ENCODE peak calls at places on chromosomes 4 and X, in eight cellular contexts. One of them, this sample, is unnamed.

GRCh38 chrX:153557618-153558017 is 40.2 kb downstream of the ATP2B3 start:
- DNase-seq in GM20000: no peak
- DNase-seq in neural crest cell: no peak
- DNase-seq in sigmoid colon: no peak
- DNase-seq in CD8-positive, alpha-beta T cell: no peak
- DNase-seq in WTC11: no peak
- DNase-seq in lower leg skin: no peak
- DNase-seq in endothelial cell of umbilical vein: no peak
- DNase-seq in this sample: no peak

GRCh38 chr4:173046818-173047217 is 121.8 kb upstream of the GALNT7 start:
- DNase-seq in GM20000: no peak
- DNase-seq in neural crest cell: no peak
- DNase-seq in sigmoid colon: no peak
- DNase-seq in CD8-positive, alpha-beta T cell: no peak
- DNase-seq in WTC11: no peak
- DNase-seq in lower leg skin: no peak
- DNase-seq in endothelial cell of umbilical vein: no peak
- DNase-seq in this sample: no peak

GRCh38 chrX:110123331-110123782 is 120.4 kb downstream of the TMEM164 start:
- DNase-seq in GM20000: no peak
- DNase-seq in neural crest cell: no peak
- DNase-seq in sigmoid colon: no peak
- DNase-seq in CD8-positive, alpha-beta T cell: no peak
- DNase-seq in WTC11: no peak
- DNase-seq in lower leg skin: no peak
- DNase-seq in endothelial cell of umbilical vein: no peak
- DNase-seq in this sample: no peak

GRCh38 chr4:88008133-88008621 is 742 bp downstream of the PKD2 start:
- DNase-seq in GM20000: peak; percentile 72
- DNase-seq in neural crest cell: peak; percentile 30
- DNase-seq in sigmoid colon: peak; percentile 75
- DNase-seq in CD8-positive, alpha-beta T cell: no peak
- DNase-seq in WTC11: peak; percentile 67
- DNase-seq in lower leg skin: no peak
- DNase-seq in endothelial cell of umbilical vein: peak; percentile 56
- DNase-seq in this sample: no peak

GRCh38 chr4:158255727-158256324 is 45.5 kb downstream of the TMEM144 start:
- DNase-seq in GM20000: peak; percentile 26
- DNase-seq in neural crest cell: no peak
- DNase-seq in sigmoid colon: no peak
- DNase-seq in CD8-positive, alpha-beta T cell: no peak
- DNase-seq in WTC11: no peak
- DNase-seq in lower leg skin: no peak
- DNase-seq in endothelial cell of umbilical vein: peak; percentile 60
- DNase-seq in this sample: no peak

GRCh38 chrX:68710870-68711576 is 63.6 kb downstream of the STARD8 start:
- DNase-seq in GM20000: peak; percentile 56
- DNase-seq in neural crest cell: peak; percentile 12
- DNase-seq in sigmoid colon: peak; percentile 77
- DNase-seq in CD8-positive, alpha-beta T cell: no peak
- DNase-seq in WTC11: peak; percentile 65
- DNase-seq in lower leg skin: no peak
- DNase-seq in endothelial cell of umbilical vein: peak; percentile 32
- DNase-seq in this sample: no peak

GRCh38 chr4:57425610-57426009 is 315.4 kb upstream of the IGFBP7 start:
- DNase-seq in GM20000: no peak
- DNase-seq in neural crest cell: no peak
- DNase-seq in sigmoid colon: no peak
- DNase-seq in CD8-positive, alpha-beta T cell: no peak
- DNase-seq in WTC11: no peak
- DNase-seq in lower leg skin: no peak
- DNase-seq in endothelial cell of umbilical vein: no peak
- DNase-seq in this sample: no peak

GRCh38 chr4:15063341-15063740 is 61.1 kb downstream of the CPEB2 start:
- DNase-seq in GM20000: no peak
- DNase-seq in neural crest cell: no peak
- DNase-seq in sigmoid colon: no peak
- DNase-seq in CD8-positive, alpha-beta T cell: no peak
- DNase-seq in WTC11: no peak
- DNase-seq in lower leg skin: no peak
- DNase-seq in endothelial cell of umbilical vein: no peak
- DNase-seq in this sample: no peak

GRCh38 chr4:112515278-112516075 is 503 bp downstream of the NEUROG2 start:
- DNase-seq in GM20000: peak; percentile 82
- DNase-seq in neural crest cell: peak; percentile 31
- DNase-seq in sigmoid colon: no peak
- DNase-seq in CD8-positive, alpha-beta T cell: peak; percentile 22
- DNase-seq in WTC11: peak; percentile 57
- DNase-seq in lower leg skin: no peak
- DNase-seq in endothelial cell of umbilical vein: peak; percentile 40
- DNase-seq in this sample: no peak

GRCh38 chr4:4864443-4864939 is 5.0 kb downstream of the MSX1 start:
- DNase-seq in GM20000: peak; percentile 27
- DNase-seq in neural crest cell: no peak
- DNase-seq in sigmoid colon: no peak
- DNase-seq in CD8-positive, alpha-beta T cell: no peak
- DNase-seq in WTC11: no peak
- DNase-seq in lower leg skin: no peak
- DNase-seq in endothelial cell of umbilical vein: no peak
- DNase-seq in this sample: no peak

GRCh38 chr4:152479428-152480026 is 56.4 kb downstream of the FBXW7 start:
- DNase-seq in GM20000: no peak
- DNase-seq in neural crest cell: no peak
- DNase-seq in sigmoid colon: no peak
- DNase-seq in CD8-positive, alpha-beta T cell: no peak
- DNase-seq in WTC11: no peak
- DNase-seq in lower leg skin: no peak
- DNase-seq in endothelial cell of umbilical vein: peak; percentile 37
- DNase-seq in this sample: no peak

GRCh38 chr4:56628592-56628991 is 52.5 kb downstream of the HOPX start:
- DNase-seq in GM20000: no peak
- DNase-seq in neural crest cell: no peak
- DNase-seq in sigmoid colon: no peak
- DNase-seq in CD8-positive, alpha-beta T cell: no peak
- DNase-seq in WTC11: no peak
- DNase-seq in lower leg skin: no peak
- DNase-seq in endothelial cell of umbilical vein: no peak
- DNase-seq in this sample: no peak

GRCh38 chr4:26418107-26418506 is 72.2 kb downstream of the CCKAR start:
- DNase-seq in GM20000: no peak
- DNase-seq in neural crest cell: no peak
- DNase-seq in sigmoid colon: no peak
- DNase-seq in CD8-positive, alpha-beta T cell: no peak
- DNase-seq in WTC11: no peak
- DNase-seq in lower leg skin: no peak
- DNase-seq in endothelial cell of umbilical vein: no peak
- DNase-seq in this sample: no peak

GRCh38 chrX:134236690-134237362 is at the start of gene CCDC160:
- DNase-seq in GM20000: peak; percentile 22
- DNase-seq in neural crest cell: peak; percentile 73
- DNase-seq in sigmoid colon: peak; percentile 64
- DNase-seq in CD8-positive, alpha-beta T cell: no peak
- DNase-seq in WTC11: peak; percentile 79
- DNase-seq in lower leg skin: no peak
- DNase-seq in endothelial cell of umbilical vein: peak; percentile 29
- DNase-seq in this sample: no peak

GRCh38 chrX:78514852-78515251 is 144.3 kb downstream of the RTL3 start:
- DNase-seq in GM20000: peak; percentile 2
- DNase-seq in neural crest cell: no peak
- DNase-seq in sigmoid colon: no peak
- DNase-seq in CD8-positive, alpha-beta T cell: no peak
- DNase-seq in WTC11: peak; percentile 67
- DNase-seq in lower leg skin: no peak
- DNase-seq in endothelial cell of umbilical vein: no peak
- DNase-seq in this sample: no peak

GRCh38 chr4:94827481-94828110 is 69.8 kb downstream of the BMPR1B start:
- DNase-seq in GM20000: no peak
- DNase-seq in neural crest cell: no peak
- DNase-seq in sigmoid colon: no peak
- DNase-seq in CD8-positive, alpha-beta T cell: no peak
- DNase-seq in WTC11: no peak
- DNase-seq in lower leg skin: no peak
- DNase-seq in endothelial cell of umbilical vein: peak; percentile 90
- DNase-seq in this sample: no peak

GRCh38 chrX:54415534-54416350 is 24.5 kb upstream of the TSR2 start:
- DNase-seq in GM20000: no peak
- DNase-seq in neural crest cell: peak; percentile 21
- DNase-seq in sigmoid colon: no peak
- DNase-seq in CD8-positive, alpha-beta T cell: no peak
- DNase-seq in WTC11: peak; percentile 31
- DNase-seq in lower leg skin: no peak
- DNase-seq in endothelial cell of umbilical vein: no peak
- DNase-seq in this sample: no peak

GRCh38 chr4:53702334-53703266 is 111.3 kb upstream of the LNX1 start:
- DNase-seq in GM20000: peak; percentile 36
- DNase-seq in neural crest cell: peak; percentile 57
- DNase-seq in sigmoid colon: peak; percentile 89
- DNase-seq in CD8-positive, alpha-beta T cell: no peak
- DNase-seq in WTC11: peak; percentile 20
- DNase-seq in lower leg skin: peak; percentile 79
- DNase-seq in endothelial cell of umbilical vein: peak; percentile 71
- DNase-seq in this sample: no peak

GRCh38 chr4:8191136-8191747 is 7.8 kb upstream of the SH3TC1 start:
- DNase-seq in GM20000: no peak
- DNase-seq in neural crest cell: no peak
- DNase-seq in sigmoid colon: peak; percentile 86
- DNase-seq in CD8-positive, alpha-beta T cell: no peak
- DNase-seq in WTC11: no peak
- DNase-seq in lower leg skin: peak; percentile 70
- DNase-seq in endothelial cell of umbilical vein: peak; percentile 99
- DNase-seq in this sample: no peak

GRCh38 chrX:131792789-131793462 is 230.2 kb upstream of the STK26 start:
- DNase-seq in GM20000: no peak
- DNase-seq in neural crest cell: no peak
- DNase-seq in sigmoid colon: peak; percentile 95
- DNase-seq in CD8-positive, alpha-beta T cell: peak; percentile 91
- DNase-seq in WTC11: no peak
- DNase-seq in lower leg skin: no peak
- DNase-seq in endothelial cell of umbilical vein: no peak
- DNase-seq in this sample: no peak
- TF ChIP-seq CTCF in GM20000: no peak
- TF ChIP-seq CTCF in neural crest cell: no peak
- TF ChIP-seq CTCF in sigmoid colon: no peak
- TF ChIP-seq CTCF in CD8-positive, alpha-beta T cell: no peak
- TF ChIP-seq CTCF in WTC11: no peak
- TF ChIP-seq CTCF in lower leg skin: no peak
- TF ChIP-seq CTCF in endothelial cell of umbilical vein: no peak
- TF ChIP-seq CTCF in this sample: no peak

DNA sequence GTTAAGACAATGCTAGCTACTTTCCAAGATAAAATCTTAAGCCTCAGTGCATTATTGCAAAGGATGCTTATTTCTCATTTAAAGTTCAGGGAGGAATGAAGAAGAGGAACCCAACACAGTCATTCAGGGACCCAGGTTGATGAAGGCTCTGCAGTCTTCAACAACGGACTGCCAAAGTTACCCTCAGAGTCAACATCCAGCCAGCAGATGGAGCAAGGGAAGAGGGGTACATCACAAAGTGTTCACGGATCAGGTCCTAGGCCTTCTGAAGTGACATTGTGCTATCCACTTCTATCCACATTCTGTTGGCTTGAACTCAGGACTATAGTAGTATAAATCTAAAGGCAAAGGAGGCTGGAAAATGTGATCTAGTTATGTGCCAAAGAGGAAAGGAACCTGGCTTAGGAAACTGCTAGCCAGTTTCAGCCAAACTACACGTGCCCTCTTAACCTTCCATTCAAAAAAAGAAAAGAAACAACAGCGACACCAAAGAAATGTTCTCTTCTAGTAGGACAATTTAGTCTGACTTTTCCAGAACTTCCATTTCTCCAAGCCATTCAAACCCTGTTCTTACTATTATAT is 28.8 kb downstream of the NKX6-1 start:
- DNase-seq in GM20000: no peak
- DNase-seq in neural crest cell: no peak
- DNase-seq in sigmoid colon: no peak
- DNase-seq in CD8-positive, alpha-beta T cell: no peak
- DNase-seq in WTC11: peak; percentile 49
- DNase-seq in lower leg skin: no peak
- DNase-seq in endothelial cell of umbilical vein: no peak
- DNase-seq in this sample: no peak
- TF ChIP-seq CTCF in GM20000: no peak
- TF ChIP-seq CTCF in neural crest cell: no peak
- TF ChIP-seq CTCF in sigmoid colon: no peak
- TF ChIP-seq CTCF in CD8-positive, alpha-beta T cell: no peak
- TF ChIP-seq CTCF in WTC11: no peak
- TF ChIP-seq CTCF in lower leg skin: no peak
- TF ChIP-seq CTCF in endothelial cell of umbilical vein: no peak
- TF ChIP-seq CTCF in this sample: no peak

DNA sequence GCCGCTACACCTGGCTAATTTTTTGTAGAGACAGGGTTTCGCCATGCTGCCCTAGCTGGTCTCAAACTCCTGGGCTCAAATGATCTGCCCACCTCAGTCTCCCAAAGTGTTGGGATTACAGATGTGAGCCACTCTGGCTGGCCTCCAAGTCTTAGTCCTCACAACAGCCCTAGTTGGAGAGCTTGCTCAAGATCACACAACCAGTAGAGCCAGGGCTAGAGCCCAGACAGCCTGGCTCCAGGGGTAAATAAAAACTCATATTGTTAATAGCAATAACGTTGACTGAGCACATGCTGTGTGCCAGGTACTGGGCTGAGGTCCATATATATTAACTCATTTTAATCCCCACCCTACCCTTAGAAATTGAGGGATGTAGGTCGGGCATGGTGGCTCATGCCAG is 7.3 kb upstream of the JAKMIP1 start:
- DNase-seq in GM20000: no peak
- DNase-seq in neural crest cell: no peak
- DNase-seq in sigmoid colon: peak; percentile 37
- DNase-seq in CD8-positive, alpha-beta T cell: no peak
- DNase-seq in WTC11: no peak
- DNase-seq in lower leg skin: no peak
- DNase-seq in endothelial cell of umbilical vein: no peak
- DNase-seq in this sample: no peak
- TF ChIP-seq CTCF in GM20000: no peak
- TF ChIP-seq CTCF in neural crest cell: no peak
- TF ChIP-seq CTCF in sigmoid colon: no peak
- TF ChIP-seq CTCF in CD8-positive, alpha-beta T cell: no peak
- TF ChIP-seq CTCF in WTC11: no peak
- TF ChIP-seq CTCF in lower leg skin: no peak
- TF ChIP-seq CTCF in endothelial cell of umbilical vein: no peak
- TF ChIP-seq CTCF in this sample: no peak

GRCh38 chr4:113907559-113907958 is 71.9 kb downstream of the ARSJ start:
- DNase-seq in GM20000: no peak
- DNase-seq in neural crest cell: no peak
- DNase-seq in sigmoid colon: no peak
- DNase-seq in CD8-positive, alpha-beta T cell: no peak
- DNase-seq in WTC11: no peak
- DNase-seq in lower leg skin: no peak
- DNase-seq in endothelial cell of umbilical vein: no peak
- DNase-seq in this sample: no peak

GRCh38 chr4:113905301-113905700 is 74.1 kb downstream of the ARSJ start:
- DNase-seq in GM20000: no peak
- DNase-seq in neural crest cell: no peak
- DNase-seq in sigmoid colon: no peak
- DNase-seq in CD8-positive, alpha-beta T cell: no peak
- DNase-seq in WTC11: no peak
- DNase-seq in lower leg skin: no peak
- DNase-seq in endothelial cell of umbilical vein: no peak
- DNase-seq in this sample: no peak

DNA sequence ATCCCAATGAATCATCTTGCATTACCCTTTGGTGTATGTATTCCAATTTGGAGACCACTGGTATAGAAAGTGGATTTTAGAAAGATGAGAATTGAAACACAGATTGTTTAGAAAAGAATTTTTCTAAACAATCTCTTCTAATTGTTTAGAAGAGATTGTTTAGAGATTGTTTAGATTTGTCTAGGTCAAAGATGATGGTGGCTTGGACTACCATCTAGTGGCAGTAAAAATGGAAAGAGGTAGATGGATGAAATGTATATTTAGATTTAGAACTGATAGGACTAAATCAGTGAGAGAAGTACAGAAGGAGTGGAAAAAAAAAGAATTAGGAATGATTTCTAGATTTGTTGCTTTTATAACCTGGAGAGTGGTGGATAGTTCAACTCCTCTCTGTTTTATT is 70.6 kb downstream of the ARSJ start:
- DNase-seq in GM20000: no peak
- DNase-seq in neural crest cell: no peak
- DNase-seq in sigmoid colon: no peak
- DNase-seq in CD8-positive, alpha-beta T cell: no peak
- DNase-seq in WTC11: no peak
- DNase-seq in lower leg skin: no peak
- DNase-seq in endothelial cell of umbilical vein: no peak
- DNase-seq in this sample: no peak
- TF ChIP-seq CTCF in GM20000: no peak
- TF ChIP-seq CTCF in neural crest cell: no peak
- TF ChIP-seq CTCF in sigmoid colon: no peak
- TF ChIP-seq CTCF in CD8-positive, alpha-beta T cell: no peak
- TF ChIP-seq CTCF in WTC11: no peak
- TF ChIP-seq CTCF in lower leg skin: no peak
- TF ChIP-seq CTCF in endothelial cell of umbilical vein: no peak
- TF ChIP-seq CTCF in this sample: peak; percentile 24

This sample was measured in D721Med.